ENCODE peak calls at places on chromosome 15, in five cellular contexts. R is K562, S is HepG2, A is GM12878, P is H1. U is an unnamed sample.

GRCh38 chr15:75596703-75597345 is 17.7 kb upstream of the PTPN9 start:
- DNase-seq in A (no peak), S (no peak), R (no peak), P (no peak), U (no peak)

GRCh38 chr15:65032823-65033537 is 3.5 kb upstream of the MTFMT start:
- DNase-seq in A (no peak), R (peak), S (peak), P (peak), U (peak)

GRCh38 chr15:39808909-39809308 is 26.3 kb upstream of the FSIP1 start:
- DNase-seq in R (no peak), S (no peak), P (no peak), A (no peak), U (no peak)

GRCh38 chr15:28909958-28910500 is 24.3 kb downstream of the APBA2 start:
- DNase-seq in P (no peak), A (no peak), R (no peak), S (no peak), U (no peak)

GRCh38 chr15:51444807-51445206 is 103.4 kb downstream of the GLDN start:
- DNase-seq in P (no peak), A (no peak), S (no peak), R (no peak), U (no peak)

GRCh38 chr15:82543155-82543554 is 2.9 kb upstream of the RPS17 start:
- DNase-seq in A (no peak), S (no peak), R (no peak), P (no peak), U (no peak)

GRCh38 chr15:89116404-89116803 is 28.1 kb downstream of the ABHD2 start:
- DNase-seq in P (no peak), R (no peak), S (no peak), A (no peak), U (no peak)

GRCh38 chr15:92653836-92654524 is 1.6 kb downstream of the FAM174B start:
- DNase-seq in R (no peak), S (peak), A (no peak), P (peak), U (peak)

GRCh38 chr15:63493451-63493850 is 10.9 kb upstream of the USP3 start:
- DNase-seq in P (no peak), S (no peak), R (no peak), A (no peak), U (no peak)

GRCh38 chr15:56929389-56929788 is 10.9 kb downstream of the TCF12 start:
- DNase-seq in R (peak), P (no peak), S (no peak), A (no peak), U (no peak)

GRCh38 chr15:77944002-77944867 is 133.3 kb downstream of the TBC1D2B start:
- DNase-seq in P (peak), S (peak), A (no peak), R (peak), U (peak)

GRCh38 chr15:100786139-100786531 is 93.5 kb upstream of the ALDH1A3 start:
- DNase-seq in S (no peak), P (no peak), R (no peak), A (no peak), U (no peak)

GRCh38 chr15:89041507-89041906 is 46.7 kb upstream of the ABHD2 start:
- DNase-seq in A (no peak), S (no peak), R (no peak), P (no peak), U (no peak)

GRCh38 chr15:71804226-71804625 is 6.1 kb upstream of the NR2E3 start:
- DNase-seq in S (no peak), A (no peak), R (no peak), P (no peak), U (no peak)

GRCh38 chr15:78991476-78991875 is 46.6 kb upstream of the CTSH start:
- DNase-seq in P (no peak), A (no peak), S (no peak), R (no peak), U (no peak)

GRCh38 chr15:62886431-62887071 is 156.0 kb upstream of the TPM1 start:
- DNase-seq in R (no peak), S (peak), A (no peak), P (peak), U (no peak)

GRCh38 chr15:40157748-40158447 is 3.0 kb upstream of the BUB1B start:
- DNase-seq in P (no peak), A (no peak), S (no peak), R (no peak), U (no peak)

GRCh38 chr15:77503240-77503639 is 82.6 kb downstream of the HMG20A start:
- DNase-seq in A (no peak), R (no peak), S (no peak), P (peak), U (no peak)

GRCh38 chr15:63668601-63669000 is 71.4 kb downstream of the FBXL22 start:
- DNase-seq in A (no peak), S (no peak), R (no peak), P (no peak), U (no peak)

GRCh38 chr15:88476635-88477038 is 9.1 kb downstream of the MRPS11 start:
- DNase-seq in R (peak), P (no peak), S (peak), A (no peak), U (peak)

GRCh38 chr15:33132722-33133345 is 61.7 kb downstream of the FMN1 start:
- DNase-seq in S (peak), A (no peak), P (no peak), R (peak), U (peak)

GRCh38 chr15:77187751-77188464 is 117.0 kb upstream of the TSPAN3 start:
- DNase-seq in P (no peak), S (no peak), A (peak), R (no peak), U (no peak)

GRCh38 chr15:25176991-25177954 is 222.5 kb downstream of the SNRPN start:
- DNase-seq in A (no peak), P (peak), S (no peak), R (no peak), U (peak)

GRCh38 chr15:43105077-43105769 is 615 bp downstream of the UBR1 start:
- DNase-seq in S (peak), A (no peak), P (no peak), R (peak), U (peak)

GRCh38 chr15:74514039-74514438 is 27.0 kb upstream of the ARID3B start:
- DNase-seq in R (no peak), A (no peak), S (no peak), P (no peak), U (no peak)

GRCh38 chr15:68334661-68335124 is 57.1 kb downstream of the FEM1B start:
- DNase-seq in P (no peak), A (no peak), R (no peak), S (no peak), U (no peak)

GRCh38 chr15:78107471-78107870 is 15.1 kb downstream of the SH2D7 start:
- DNase-seq in S (no peak), P (no peak), R (no peak), A (no peak), U (no peak)

GRCh38 chr15:62600376-62600775 is 435.3 kb upstream of the C2CD4B start:
- DNase-seq in P (no peak), S (no peak), R (no peak), A (no peak), U (no peak)

GRCh38 chr15:59917504-59918157 is 86.5 kb upstream of the FOXB1 start:
- DNase-seq in S (peak), R (peak), P (peak), A (peak), U (peak)

GRCh38 chr15:72420580-72420979 is 22.5 kb downstream of the TMEM202 start:
- DNase-seq in P (no peak), S (no peak), A (no peak), R (no peak), U (no peak)

GRCh38 chr15:75043509-75044257 is 20.3 kb downstream of the PPCDC start:
- DNase-seq in P (no peak), R (peak), S (peak), A (peak), U (no peak)

GRCh38 chr15:38533416-38533915 is 31.1 kb downstream of the RASGRP1 start:
- DNase-seq in A (no peak), P (no peak), R (no peak), S (no peak), U (no peak)
- TF ChIP-seq RFX5 in A (no peak), P (no peak), R (no peak), S (no peak), U (no peak)

DNA sequence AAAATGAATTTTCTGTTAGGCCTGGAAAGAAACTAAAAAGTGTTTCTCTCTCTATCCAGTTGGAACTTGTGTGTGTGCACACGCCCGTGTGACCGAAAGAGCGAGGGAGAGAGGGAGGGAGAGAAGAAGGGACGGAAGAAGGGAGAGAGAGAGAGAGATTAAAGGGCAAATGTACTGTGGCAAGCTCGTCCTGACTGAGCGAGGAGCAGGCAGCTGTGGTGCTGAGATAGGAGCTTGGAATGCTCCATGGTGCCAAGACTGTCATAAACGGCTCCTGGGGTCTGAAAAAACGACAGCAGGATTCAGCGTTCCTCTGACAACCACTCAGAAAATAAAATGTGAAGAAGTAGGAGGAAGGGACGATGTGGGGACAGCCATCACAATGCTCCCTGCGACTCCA is 276.0 kb downstream of the SV2B start:
- DNase-seq in S (no peak), A (no peak), R (no peak), P (no peak), U (no peak)
- H2AFZ ChIP-seq in S (no peak), A (no peak), R (no peak), P (peak), U (no peak)

GRCh38 chr15:70627734-70628541 is 135.4 kb downstream of the UACA start:
- DNase-seq in A (no peak), R (no peak), P (no peak), S (no peak), U (peak)
- TF ChIP-seq JUND in A (no peak), R (no peak), P (no peak), S (no peak), U (no peak)

DNA sequence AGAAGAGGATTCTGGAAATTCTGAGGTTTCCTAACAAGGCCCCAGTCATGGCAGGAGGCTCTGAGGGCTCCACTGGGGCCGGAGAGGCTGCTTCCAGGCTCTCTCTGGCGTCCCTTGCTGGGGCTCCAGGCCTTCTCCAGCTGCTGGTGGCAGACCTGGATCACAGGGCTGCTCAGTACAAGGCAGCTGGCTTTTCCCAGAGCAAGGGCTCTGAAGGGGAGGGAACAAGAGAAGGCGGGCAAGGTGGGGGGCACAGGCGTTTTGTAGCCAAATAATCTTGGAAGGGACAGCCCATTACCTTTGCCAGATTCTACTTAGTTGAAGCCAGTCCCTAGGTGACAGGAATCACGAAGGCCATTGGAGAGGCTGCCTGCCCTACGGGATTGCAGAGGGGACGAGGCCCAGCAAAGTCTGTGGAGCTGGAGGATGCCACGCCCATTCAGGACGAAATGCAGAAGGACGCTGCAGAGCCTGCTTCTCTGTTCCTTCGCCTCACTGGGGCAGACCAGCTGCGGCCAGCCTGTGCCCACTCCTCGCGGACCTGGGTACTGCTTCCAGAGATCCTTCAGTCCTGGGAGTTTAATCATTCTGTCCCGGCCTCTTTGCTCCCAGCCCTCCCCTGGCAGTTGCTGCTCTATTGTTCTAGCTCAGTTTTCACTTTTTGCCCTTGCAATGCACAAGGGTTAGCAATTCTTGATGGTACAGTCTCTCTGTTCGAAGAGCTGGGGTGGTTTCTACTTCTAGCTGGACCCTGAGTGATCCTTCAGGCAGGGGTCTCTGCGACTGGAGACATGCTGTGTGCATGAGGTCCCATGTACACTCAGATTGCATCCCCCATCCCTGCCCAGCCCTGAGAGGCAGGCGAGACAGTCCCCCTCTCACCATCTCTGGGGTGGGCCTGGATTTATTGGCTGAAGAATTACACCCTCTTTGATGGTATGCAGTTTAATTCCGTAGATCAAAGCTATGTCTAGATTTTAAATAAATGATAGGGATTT is 149.3 kb upstream of the MEF2A start:
- DNase-seq in P (peak), S (no peak), R (no peak), A (no peak), U (peak)
- TF ChIP-seq RFX5 in P (no peak), S (no peak), R (no peak), A (no peak), U (no peak)

GRCh38 chr15:38672814-38673292 is 108.2 kb upstream of the RASGRP1 start:
- DNase-seq in S (no peak), A (peak), R (no peak), P (no peak), U (no peak)
- H2AFZ ChIP-seq in S (no peak), A (peak), R (no peak), P (no peak), U (no peak)

GRCh38 chr15:38549222-38549621 is 15.4 kb downstream of the RASGRP1 start:
- DNase-seq in S (no peak), A (no peak), R (no peak), P (no peak), U (no peak)
- TF ChIP-seq JUND in S (no peak), A (no peak), R (no peak), P (no peak), U (no peak)